ENCODE peak calls at places on chromosomes 12 and 14, in nine cellular contexts. One of them, this sample, is unnamed.

GRCh38 chr12:107774349-107775029 is at the start of gene ASCL4:
- DNase-seq in stimulated activated CD4-positive, alpha-beta T cell treated with anti-CD3 and anti-CD28 coated beads, Interleukin-2, amount 100 ng/mL, for 48 hours: no peak
- DNase-seq in CD8-positive, alpha-beta T cell: no peak
- DNase-seq in GM19239: no peak
- DNase-seq in stimulated activated effector memory CD8-positive, alpha-beta T cell treated with anti-CD3 and anti-CD28 coated beads, Interleukin-12 subunit alpha, Interleukin-12 subunit beta, amount 100 ng/mL, for 72 hours: no peak
- DNase-seq in BE2C: no peak
- DNase-seq in hypothalamus: no peak
- DNase-seq in retinal pigment epithelial cell: no peak
- DNase-seq in AG08395: no peak
- DNase-seq in this sample: no peak

GRCh38 chr12:31507966-31508365 is 83.0 kb downstream of the DENND5B start:
- DNase-seq in AG08395: peak; percentile 14
- DNase-seq in stimulated activated effector memory CD8-positive, alpha-beta T cell treated with anti-CD3 and anti-CD28 coated beads, Interleukin-12 subunit alpha, Interleukin-12 subunit beta, amount 100 ng/mL, for 72 hours: no peak
- DNase-seq in CD8-positive, alpha-beta T cell: no peak
- DNase-seq in GM19239: no peak
- DNase-seq in BE2C: no peak
- DNase-seq in hypothalamus: no peak
- DNase-seq in retinal pigment epithelial cell: no peak
- DNase-seq in stimulated activated CD4-positive, alpha-beta T cell treated with anti-CD3 and anti-CD28 coated beads, Interleukin-2, amount 100 ng/mL, for 48 hours: no peak
- DNase-seq in this sample: no peak

GRCh38 chr14:37709419-37710195 is 114.2 kb downstream of the TTC6 start:
- DNase-seq in BE2C: no peak
- DNase-seq in CD8-positive, alpha-beta T cell: no peak
- DNase-seq in AG08395: peak; percentile 48
- DNase-seq in hypothalamus: no peak
- DNase-seq in stimulated activated effector memory CD8-positive, alpha-beta T cell treated with anti-CD3 and anti-CD28 coated beads, Interleukin-12 subunit alpha, Interleukin-12 subunit beta, amount 100 ng/mL, for 72 hours: no peak
- DNase-seq in stimulated activated CD4-positive, alpha-beta T cell treated with anti-CD3 and anti-CD28 coated beads, Interleukin-2, amount 100 ng/mL, for 48 hours: no peak
- DNase-seq in retinal pigment epithelial cell: no peak
- DNase-seq in GM19239: no peak
- DNase-seq in this sample: no peak

GRCh38 chr12:105418821-105419291 is 88.4 kb downstream of the C12orf75 start:
- DNase-seq in retinal pigment epithelial cell: no peak
- DNase-seq in AG08395: peak; percentile 57
- DNase-seq in stimulated activated effector memory CD8-positive, alpha-beta T cell treated with anti-CD3 and anti-CD28 coated beads, Interleukin-12 subunit alpha, Interleukin-12 subunit beta, amount 100 ng/mL, for 72 hours: no peak
- DNase-seq in GM19239: no peak
- DNase-seq in BE2C: no peak
- DNase-seq in stimulated activated CD4-positive, alpha-beta T cell treated with anti-CD3 and anti-CD28 coated beads, Interleukin-2, amount 100 ng/mL, for 48 hours: no peak
- DNase-seq in CD8-positive, alpha-beta T cell: no peak
- DNase-seq in hypothalamus: no peak
- DNase-seq in this sample: no peak

GRCh38 chr12:51217968-51218606 is at the start of gene POU6F1:
- DNase-seq in stimulated activated CD4-positive, alpha-beta T cell treated with anti-CD3 and anti-CD28 coated beads, Interleukin-2, amount 100 ng/mL, for 48 hours: peak; percentile 51
- DNase-seq in BE2C: peak; percentile 85
- DNase-seq in CD8-positive, alpha-beta T cell: peak; percentile 62
- DNase-seq in hypothalamus: peak; percentile 63
- DNase-seq in GM19239: peak; percentile 82
- DNase-seq in retinal pigment epithelial cell: no peak
- DNase-seq in AG08395: peak; percentile 92
- DNase-seq in stimulated activated effector memory CD8-positive, alpha-beta T cell treated with anti-CD3 and anti-CD28 coated beads, Interleukin-12 subunit alpha, Interleukin-12 subunit beta, amount 100 ng/mL, for 72 hours: peak; percentile 82
- DNase-seq in this sample: peak; percentile 77

GRCh38 chr14:32224731-32225377 is 21.8 kb upstream of the RNU6-8 start:
- DNase-seq in stimulated activated effector memory CD8-positive, alpha-beta T cell treated with anti-CD3 and anti-CD28 coated beads, Interleukin-12 subunit alpha, Interleukin-12 subunit beta, amount 100 ng/mL, for 72 hours: no peak
- DNase-seq in BE2C: peak; percentile 87
- DNase-seq in stimulated activated CD4-positive, alpha-beta T cell treated with anti-CD3 and anti-CD28 coated beads, Interleukin-2, amount 100 ng/mL, for 48 hours: no peak
- DNase-seq in CD8-positive, alpha-beta T cell: no peak
- DNase-seq in hypothalamus: no peak
- DNase-seq in retinal pigment epithelial cell: peak; percentile 80
- DNase-seq in AG08395: peak; percentile 68
- DNase-seq in GM19239: no peak
- DNase-seq in this sample: peak; percentile 17

GRCh38 chr12:117012189-117012805 is 86.9 kb downstream of the TESC start:
- DNase-seq in stimulated activated effector memory CD8-positive, alpha-beta T cell treated with anti-CD3 and anti-CD28 coated beads, Interleukin-12 subunit alpha, Interleukin-12 subunit beta, amount 100 ng/mL, for 72 hours: no peak
- DNase-seq in retinal pigment epithelial cell: no peak
- DNase-seq in CD8-positive, alpha-beta T cell: no peak
- DNase-seq in BE2C: no peak
- DNase-seq in hypothalamus: no peak
- DNase-seq in stimulated activated CD4-positive, alpha-beta T cell treated with anti-CD3 and anti-CD28 coated beads, Interleukin-2, amount 100 ng/mL, for 48 hours: no peak
- DNase-seq in AG08395: peak; percentile 59
- DNase-seq in GM19239: no peak
- DNase-seq in this sample: no peak

GRCh38 chr12:11705010-11705409 is 55.5 kb downstream of the ETV6 start:
- DNase-seq in hypothalamus: no peak
- DNase-seq in stimulated activated CD4-positive, alpha-beta T cell treated with anti-CD3 and anti-CD28 coated beads, Interleukin-2, amount 100 ng/mL, for 48 hours: no peak
- DNase-seq in retinal pigment epithelial cell: no peak
- DNase-seq in AG08395: peak; percentile 74
- DNase-seq in GM19239: no peak
- DNase-seq in stimulated activated effector memory CD8-positive, alpha-beta T cell treated with anti-CD3 and anti-CD28 coated beads, Interleukin-12 subunit alpha, Interleukin-12 subunit beta, amount 100 ng/mL, for 72 hours: no peak
- DNase-seq in BE2C: no peak
- DNase-seq in CD8-positive, alpha-beta T cell: no peak
- DNase-seq in this sample: peak; percentile 56

GRCh38 chr14:76922599-76922998 is 96.4 kb downstream of the LRRC74A start:
- DNase-seq in CD8-positive, alpha-beta T cell: no peak
- DNase-seq in stimulated activated CD4-positive, alpha-beta T cell treated with anti-CD3 and anti-CD28 coated beads, Interleukin-2, amount 100 ng/mL, for 48 hours: no peak
- DNase-seq in retinal pigment epithelial cell: no peak
- DNase-seq in GM19239: no peak
- DNase-seq in BE2C: no peak
- DNase-seq in hypothalamus: no peak
- DNase-seq in AG08395: no peak
- DNase-seq in stimulated activated effector memory CD8-positive, alpha-beta T cell treated with anti-CD3 and anti-CD28 coated beads, Interleukin-12 subunit alpha, Interleukin-12 subunit beta, amount 100 ng/mL, for 72 hours: no peak
- DNase-seq in this sample: no peak

GRCh38 chr12:102548543-102548942 is 68.2 kb upstream of the IGF1 start:
- DNase-seq in AG08395: no peak
- DNase-seq in stimulated activated CD4-positive, alpha-beta T cell treated with anti-CD3 and anti-CD28 coated beads, Interleukin-2, amount 100 ng/mL, for 48 hours: no peak
- DNase-seq in hypothalamus: no peak
- DNase-seq in retinal pigment epithelial cell: no peak
- DNase-seq in CD8-positive, alpha-beta T cell: no peak
- DNase-seq in stimulated activated effector memory CD8-positive, alpha-beta T cell treated with anti-CD3 and anti-CD28 coated beads, Interleukin-12 subunit alpha, Interleukin-12 subunit beta, amount 100 ng/mL, for 72 hours: no peak
- DNase-seq in BE2C: no peak
- DNase-seq in GM19239: no peak
- DNase-seq in this sample: no peak

GRCh38 chr14:22387776-22388241 is 201.2 kb downstream of the DAD1 start:
- DNase-seq in GM19239: no peak
- DNase-seq in AG08395: no peak
- DNase-seq in hypothalamus: no peak
- DNase-seq in stimulated activated CD4-positive, alpha-beta T cell treated with anti-CD3 and anti-CD28 coated beads, Interleukin-2, amount 100 ng/mL, for 48 hours: no peak
- DNase-seq in BE2C: no peak
- DNase-seq in retinal pigment epithelial cell: no peak
- DNase-seq in CD8-positive, alpha-beta T cell: no peak
- DNase-seq in stimulated activated effector memory CD8-positive, alpha-beta T cell treated with anti-CD3 and anti-CD28 coated beads, Interleukin-12 subunit alpha, Interleukin-12 subunit beta, amount 100 ng/mL, for 72 hours: no peak
- DNase-seq in this sample: no peak

GRCh38 chr12:39157696-39158342 is 252.4 kb upstream of the CPNE8 start:
- DNase-seq in stimulated activated CD4-positive, alpha-beta T cell treated with anti-CD3 and anti-CD28 coated beads, Interleukin-2, amount 100 ng/mL, for 48 hours: no peak
- DNase-seq in AG08395: no peak
- DNase-seq in BE2C: no peak
- DNase-seq in GM19239: no peak
- DNase-seq in retinal pigment epithelial cell: no peak
- DNase-seq in CD8-positive, alpha-beta T cell: no peak
- DNase-seq in stimulated activated effector memory CD8-positive, alpha-beta T cell treated with anti-CD3 and anti-CD28 coated beads, Interleukin-12 subunit alpha, Interleukin-12 subunit beta, amount 100 ng/mL, for 72 hours: no peak
- DNase-seq in hypothalamus: no peak
- DNase-seq in this sample: no peak

GRCh38 chr12:93061414-93062099 is 132.5 kb upstream of the EEA1 start:
- DNase-seq in GM19239: no peak
- DNase-seq in stimulated activated effector memory CD8-positive, alpha-beta T cell treated with anti-CD3 and anti-CD28 coated beads, Interleukin-12 subunit alpha, Interleukin-12 subunit beta, amount 100 ng/mL, for 72 hours: no peak
- DNase-seq in hypothalamus: no peak
- DNase-seq in retinal pigment epithelial cell: no peak
- DNase-seq in stimulated activated CD4-positive, alpha-beta T cell treated with anti-CD3 and anti-CD28 coated beads, Interleukin-2, amount 100 ng/mL, for 48 hours: no peak
- DNase-seq in BE2C: no peak
- DNase-seq in AG08395: no peak
- DNase-seq in CD8-positive, alpha-beta T cell: no peak
- DNase-seq in this sample: no peak

GRCh38 chr12:12794686-12795085 is 9.2 kb downstream of the APOLD1 start:
- DNase-seq in stimulated activated CD4-positive, alpha-beta T cell treated with anti-CD3 and anti-CD28 coated beads, Interleukin-2, amount 100 ng/mL, for 48 hours: no peak
- DNase-seq in BE2C: no peak
- DNase-seq in AG08395: no peak
- DNase-seq in GM19239: no peak
- DNase-seq in CD8-positive, alpha-beta T cell: no peak
- DNase-seq in retinal pigment epithelial cell: no peak
- DNase-seq in hypothalamus: no peak
- DNase-seq in stimulated activated effector memory CD8-positive, alpha-beta T cell treated with anti-CD3 and anti-CD28 coated beads, Interleukin-12 subunit alpha, Interleukin-12 subunit beta, amount 100 ng/mL, for 72 hours: no peak
- DNase-seq in this sample: no peak

GRCh38 chr12:118342115-118342514 is 30.6 kb downstream of the TAOK3 start:
- DNase-seq in GM19239: no peak
- DNase-seq in stimulated activated effector memory CD8-positive, alpha-beta T cell treated with anti-CD3 and anti-CD28 coated beads, Interleukin-12 subunit alpha, Interleukin-12 subunit beta, amount 100 ng/mL, for 72 hours: no peak
- DNase-seq in retinal pigment epithelial cell: no peak
- DNase-seq in CD8-positive, alpha-beta T cell: no peak
- DNase-seq in stimulated activated CD4-positive, alpha-beta T cell treated with anti-CD3 and anti-CD28 coated beads, Interleukin-2, amount 100 ng/mL, for 48 hours: no peak
- DNase-seq in BE2C: no peak
- DNase-seq in hypothalamus: no peak
- DNase-seq in AG08395: no peak
- DNase-seq in this sample: no peak

GRCh38 chr14:99273025-99273723 is 1.2 kb upstream of the BCL11B start:
- DNase-seq in stimulated activated CD4-positive, alpha-beta T cell treated with anti-CD3 and anti-CD28 coated beads, Interleukin-2, amount 100 ng/mL, for 48 hours: no peak
- DNase-seq in BE2C: peak; percentile 40
- DNase-seq in GM19239: no peak
- DNase-seq in hypothalamus: no peak
- DNase-seq in AG08395: no peak
- DNase-seq in retinal pigment epithelial cell: no peak
- DNase-seq in stimulated activated effector memory CD8-positive, alpha-beta T cell treated with anti-CD3 and anti-CD28 coated beads, Interleukin-12 subunit alpha, Interleukin-12 subunit beta, amount 100 ng/mL, for 72 hours: no peak
- DNase-seq in CD8-positive, alpha-beta T cell: peak; percentile 56
- DNase-seq in this sample: no peak

GRCh38 chr14:104294628-104294982 is 156.2 kb downstream of the KIF26A start:
- DNase-seq in stimulated activated effector memory CD8-positive, alpha-beta T cell treated with anti-CD3 and anti-CD28 coated beads, Interleukin-12 subunit alpha, Interleukin-12 subunit beta, amount 100 ng/mL, for 72 hours: no peak
- DNase-seq in BE2C: peak; percentile 65
- DNase-seq in hypothalamus: no peak
- DNase-seq in GM19239: no peak
- DNase-seq in stimulated activated CD4-positive, alpha-beta T cell treated with anti-CD3 and anti-CD28 coated beads, Interleukin-2, amount 100 ng/mL, for 48 hours: no peak
- DNase-seq in CD8-positive, alpha-beta T cell: no peak
- DNase-seq in retinal pigment epithelial cell: no peak
- DNase-seq in AG08395: no peak
- DNase-seq in this sample: no peak

GRCh38 chr14:95157195-95157986 is at the start of gene DICER1:
- DNase-seq in retinal pigment epithelial cell: peak; percentile 46
- DNase-seq in hypothalamus: peak; percentile 93
- DNase-seq in stimulated activated CD4-positive, alpha-beta T cell treated with anti-CD3 and anti-CD28 coated beads, Interleukin-2, amount 100 ng/mL, for 48 hours: peak; percentile 96
- DNase-seq in BE2C: peak; percentile 98
- DNase-seq in stimulated activated effector memory CD8-positive, alpha-beta T cell treated with anti-CD3 and anti-CD28 coated beads, Interleukin-12 subunit alpha, Interleukin-12 subunit beta, amount 100 ng/mL, for 72 hours: peak; percentile 99
- DNase-seq in GM19239: peak; percentile 88
- DNase-seq in AG08395: peak; percentile 100
- DNase-seq in CD8-positive, alpha-beta T cell: peak; percentile 97
- DNase-seq in this sample: peak; percentile 90

GRCh38 chr12:66352197-66352596 is 49.9 kb downstream of the HELB start:
- DNase-seq in GM19239: no peak
- DNase-seq in AG08395: peak; percentile 12
- DNase-seq in stimulated activated CD4-positive, alpha-beta T cell treated with anti-CD3 and anti-CD28 coated beads, Interleukin-2, amount 100 ng/mL, for 48 hours: no peak
- DNase-seq in hypothalamus: no peak
- DNase-seq in stimulated activated effector memory CD8-positive, alpha-beta T cell treated with anti-CD3 and anti-CD28 coated beads, Interleukin-12 subunit alpha, Interleukin-12 subunit beta, amount 100 ng/mL, for 72 hours: no peak
- DNase-seq in CD8-positive, alpha-beta T cell: no peak
- DNase-seq in BE2C: peak; percentile 22
- DNase-seq in retinal pigment epithelial cell: no peak
- DNase-seq in this sample: peak; percentile 11

GRCh38 chr12:93467351-93468007 is at the start of gene MRPL42:
- DNase-seq in hypothalamus: peak; percentile 73
- DNase-seq in stimulated activated CD4-positive, alpha-beta T cell treated with anti-CD3 and anti-CD28 coated beads, Interleukin-2, amount 100 ng/mL, for 48 hours: peak; percentile 92
- DNase-seq in CD8-positive, alpha-beta T cell: peak; percentile 93
- DNase-seq in GM19239: peak; percentile 58
- DNase-seq in BE2C: peak; percentile 91
- DNase-seq in retinal pigment epithelial cell: peak; percentile 43
- DNase-seq in stimulated activated effector memory CD8-positive, alpha-beta T cell treated with anti-CD3 and anti-CD28 coated beads, Interleukin-12 subunit alpha, Interleukin-12 subunit beta, amount 100 ng/mL, for 72 hours: peak; percentile 97
- DNase-seq in AG08395: peak; percentile 89
- DNase-seq in this sample: peak; percentile 87

GRCh38 chr12:116529048-116529447 is 30.1 kb upstream of the MAP1LC3B2 start:
- DNase-seq in CD8-positive, alpha-beta T cell: no peak
- DNase-seq in GM19239: no peak
- DNase-seq in stimulated activated effector memory CD8-positive, alpha-beta T cell treated with anti-CD3 and anti-CD28 coated beads, Interleukin-12 subunit alpha, Interleukin-12 subunit beta, amount 100 ng/mL, for 72 hours: no peak
- DNase-seq in AG08395: no peak
- DNase-seq in hypothalamus: no peak
- DNase-seq in BE2C: no peak
- DNase-seq in retinal pigment epithelial cell: no peak
- DNase-seq in stimulated activated CD4-positive, alpha-beta T cell treated with anti-CD3 and anti-CD28 coated beads, Interleukin-2, amount 100 ng/mL, for 48 hours: no peak
- DNase-seq in this sample: peak; percentile 61

GRCh38 chr14:71103662-71104484 is 196.6 kb downstream of the PCNX1 start:
- DNase-seq in CD8-positive, alpha-beta T cell: no peak
- DNase-seq in retinal pigment epithelial cell: peak; percentile 37
- DNase-seq in AG08395: peak; percentile 72
- DNase-seq in stimulated activated CD4-positive, alpha-beta T cell treated with anti-CD3 and anti-CD28 coated beads, Interleukin-2, amount 100 ng/mL, for 48 hours: no peak
- DNase-seq in stimulated activated effector memory CD8-positive, alpha-beta T cell treated with anti-CD3 and anti-CD28 coated beads, Interleukin-12 subunit alpha, Interleukin-12 subunit beta, amount 100 ng/mL, for 72 hours: no peak
- DNase-seq in BE2C: peak; percentile 39
- DNase-seq in hypothalamus: no peak
- DNase-seq in GM19239: peak; percentile 14
- DNase-seq in this sample: no peak

GRCh38 chr12:400828-401227 is 616 bp upstream of the CCDC77 start:
- DNase-seq in BE2C: no peak
- DNase-seq in GM19239: no peak
- DNase-seq in stimulated activated CD4-positive, alpha-beta T cell treated with anti-CD3 and anti-CD28 coated beads, Interleukin-2, amount 100 ng/mL, for 48 hours: no peak
- DNase-seq in CD8-positive, alpha-beta T cell: no peak
- DNase-seq in stimulated activated effector memory CD8-positive, alpha-beta T cell treated with anti-CD3 and anti-CD28 coated beads, Interleukin-12 subunit alpha, Interleukin-12 subunit beta, amount 100 ng/mL, for 72 hours: no peak
- DNase-seq in hypothalamus: no peak
- DNase-seq in retinal pigment epithelial cell: no peak
- DNase-seq in AG08395: no peak
- DNase-seq in this sample: no peak

GRCh38 chr12:46480724-46481123 is 108.2 kb upstream of the SLC38A2 start:
- DNase-seq in stimulated activated CD4-positive, alpha-beta T cell treated with anti-CD3 and anti-CD28 coated beads, Interleukin-2, amount 100 ng/mL, for 48 hours: no peak
- DNase-seq in CD8-positive, alpha-beta T cell: no peak
- DNase-seq in stimulated activated effector memory CD8-positive, alpha-beta T cell treated with anti-CD3 and anti-CD28 coated beads, Interleukin-12 subunit alpha, Interleukin-12 subunit beta, amount 100 ng/mL, for 72 hours: no peak
- DNase-seq in AG08395: no peak
- DNase-seq in BE2C: no peak
- DNase-seq in retinal pigment epithelial cell: no peak
- DNase-seq in hypothalamus: no peak
- DNase-seq in GM19239: no peak
- DNase-seq in this sample: no peak

GRCh38 chr14:87869619-87870583 is 123.1 kb downstream of the GALC start:
- DNase-seq in stimulated activated CD4-positive, alpha-beta T cell treated with anti-CD3 and anti-CD28 coated beads, Interleukin-2, amount 100 ng/mL, for 48 hours: no peak
- DNase-seq in hypothalamus: no peak
- DNase-seq in stimulated activated effector memory CD8-positive, alpha-beta T cell treated with anti-CD3 and anti-CD28 coated beads, Interleukin-12 subunit alpha, Interleukin-12 subunit beta, amount 100 ng/mL, for 72 hours: no peak
- DNase-seq in CD8-positive, alpha-beta T cell: no peak
- DNase-seq in GM19239: no peak
- DNase-seq in BE2C: no peak
- DNase-seq in AG08395: peak; percentile 83
- DNase-seq in retinal pigment epithelial cell: no peak
- DNase-seq in this sample: peak; percentile 20

GRCh38 chr14:99026471-99026870 is 245.5 kb downstream of the BCL11B start:
- DNase-seq in GM19239: no peak
- DNase-seq in CD8-positive, alpha-beta T cell: no peak
- DNase-seq in retinal pigment epithelial cell: no peak
- DNase-seq in AG08395: no peak
- DNase-seq in stimulated activated effector memory CD8-positive, alpha-beta T cell treated with anti-CD3 and anti-CD28 coated beads, Interleukin-12 subunit alpha, Interleukin-12 subunit beta, amount 100 ng/mL, for 72 hours: no peak
- DNase-seq in hypothalamus: no peak
- DNase-seq in stimulated activated CD4-positive, alpha-beta T cell treated with anti-CD3 and anti-CD28 coated beads, Interleukin-2, amount 100 ng/mL, for 48 hours: no peak
- DNase-seq in BE2C: peak; percentile 21
- DNase-seq in this sample: no peak

GRCh38 chr12:11862794-11863193 is 207.9 kb upstream of the BCL2L14 start:
- DNase-seq in BE2C: no peak
- DNase-seq in CD8-positive, alpha-beta T cell: no peak
- DNase-seq in hypothalamus: no peak
- DNase-seq in stimulated activated effector memory CD8-positive, alpha-beta T cell treated with anti-CD3 and anti-CD28 coated beads, Interleukin-12 subunit alpha, Interleukin-12 subunit beta, amount 100 ng/mL, for 72 hours: no peak
- DNase-seq in AG08395: peak; percentile 80
- DNase-seq in retinal pigment epithelial cell: no peak
- DNase-seq in stimulated activated CD4-positive, alpha-beta T cell treated with anti-CD3 and anti-CD28 coated beads, Interleukin-2, amount 100 ng/mL, for 48 hours: no peak
- DNase-seq in GM19239: peak; percentile 26
- DNase-seq in this sample: peak; percentile 20

GRCh38 chr14:105492966-105493871 is 2.2 kb downstream of the TEDC1 start:
- DNase-seq in GM19239: no peak
- DNase-seq in AG08395: no peak
- DNase-seq in BE2C: peak; percentile 11
- DNase-seq in stimulated activated CD4-positive, alpha-beta T cell treated with anti-CD3 and anti-CD28 coated beads, Interleukin-2, amount 100 ng/mL, for 48 hours: no peak
- DNase-seq in retinal pigment epithelial cell: no peak
- DNase-seq in stimulated activated effector memory CD8-positive, alpha-beta T cell treated with anti-CD3 and anti-CD28 coated beads, Interleukin-12 subunit alpha, Interleukin-12 subunit beta, amount 100 ng/mL, for 72 hours: peak; percentile 47
- DNase-seq in hypothalamus: no peak
- DNase-seq in CD8-positive, alpha-beta T cell: no peak
- DNase-seq in this sample: no peak

GRCh38 chr12:64634508-64635092 is 24.3 kb downstream of the RASSF3 start:
- DNase-seq in stimulated activated CD4-positive, alpha-beta T cell treated with anti-CD3 and anti-CD28 coated beads, Interleukin-2, amount 100 ng/mL, for 48 hours: no peak
- DNase-seq in retinal pigment epithelial cell: no peak
- DNase-seq in stimulated activated effector memory CD8-positive, alpha-beta T cell treated with anti-CD3 and anti-CD28 coated beads, Interleukin-12 subunit alpha, Interleukin-12 subunit beta, amount 100 ng/mL, for 72 hours: no peak
- DNase-seq in BE2C: no peak
- DNase-seq in hypothalamus: no peak
- DNase-seq in GM19239: no peak
- DNase-seq in AG08395: no peak
- DNase-seq in CD8-positive, alpha-beta T cell: no peak
- DNase-seq in this sample: no peak

GRCh38 chr14:89723930-89724915 is 230.3 kb downstream of the EFCAB11 start:
- DNase-seq in hypothalamus: no peak
- DNase-seq in stimulated activated effector memory CD8-positive, alpha-beta T cell treated with anti-CD3 and anti-CD28 coated beads, Interleukin-12 subunit alpha, Interleukin-12 subunit beta, amount 100 ng/mL, for 72 hours: no peak
- DNase-seq in CD8-positive, alpha-beta T cell: no peak
- DNase-seq in stimulated activated CD4-positive, alpha-beta T cell treated with anti-CD3 and anti-CD28 coated beads, Interleukin-2, amount 100 ng/mL, for 48 hours: no peak
- DNase-seq in GM19239: peak; percentile 18
- DNase-seq in AG08395: no peak
- DNase-seq in BE2C: no peak
- DNase-seq in retinal pigment epithelial cell: no peak
- DNase-seq in this sample: no peak

GRCh38 chr14:100031506-100032281 is 33.5 kb upstream of the EVL start:
- DNase-seq in GM19239: no peak
- DNase-seq in AG08395: peak; percentile 94
- DNase-seq in retinal pigment epithelial cell: peak; percentile 88
- DNase-seq in BE2C: no peak
- DNase-seq in stimulated activated effector memory CD8-positive, alpha-beta T cell treated with anti-CD3 and anti-CD28 coated beads, Interleukin-12 subunit alpha, Interleukin-12 subunit beta, amount 100 ng/mL, for 72 hours: no peak
- DNase-seq in stimulated activated CD4-positive, alpha-beta T cell treated with anti-CD3 and anti-CD28 coated beads, Interleukin-2, amount 100 ng/mL, for 48 hours: no peak
- DNase-seq in CD8-positive, alpha-beta T cell: no peak
- DNase-seq in hypothalamus: no peak
- DNase-seq in this sample: peak; percentile 83